ENCODE peak calls at places on chromosomes 13 and 19, in eight cellular contexts. One of them, this sample, is unnamed.

GRCh38 chr13:32984857-32985626 is 31.2 kb upstream of the KL start:
- DNase-seq in progenitor cell of endocrine pancreas: no peak
- DNase-seq in kidney epithelial cell: no peak
- DNase-seq in A673: no peak
- DNase-seq in endothelial cell: no peak
- DNase-seq in RWPE1: peak
- DNase-seq in AG04449: no peak
- DNase-seq in AG04450: peak
- DNase-seq in this sample: no peak

GRCh38 chr19:43595999-43596841 is at the start of the genes IRGQ and ZNF576:
- DNase-seq in kidney epithelial cell: peak
- DNase-seq in AG04449: peak
- DNase-seq in RWPE1: peak
- DNase-seq in endothelial cell: peak
- DNase-seq in AG04450: peak
- DNase-seq in progenitor cell of endocrine pancreas: peak
- DNase-seq in A673: peak
- DNase-seq in this sample: peak

GRCh38 chr13:101514695-101515275 is 62.3 kb downstream of the ITGBL1 start:
- DNase-seq in AG04449: no peak
- DNase-seq in kidney epithelial cell: peak
- DNase-seq in A673: peak
- DNase-seq in endothelial cell: peak
- DNase-seq in RWPE1: peak
- DNase-seq in progenitor cell of endocrine pancreas: no peak
- DNase-seq in AG04450: peak
- DNase-seq in this sample: peak

GRCh38 chr19:4149518-4150288 is 3.7 kb upstream of the CREB3L3 start:
- DNase-seq in kidney epithelial cell: no peak
- DNase-seq in endothelial cell: no peak
- DNase-seq in RWPE1: no peak
- DNase-seq in AG04450: no peak
- DNase-seq in A673: no peak
- DNase-seq in AG04449: no peak
- DNase-seq in progenitor cell of endocrine pancreas: no peak
- DNase-seq in this sample: no peak

GRCh38 chr13:52862358-52863206 is 14.1 kb upstream of the PCDH8 start:
- DNase-seq in RWPE1: peak
- DNase-seq in progenitor cell of endocrine pancreas: peak
- DNase-seq in AG04450: no peak
- DNase-seq in kidney epithelial cell: no peak
- DNase-seq in endothelial cell: peak
- DNase-seq in AG04449: no peak
- DNase-seq in A673: peak
- DNase-seq in this sample: no peak

GRCh38 chr13:106078191-106078590 is 457.3 kb downstream of the EFNB2 start:
- DNase-seq in endothelial cell: no peak
- DNase-seq in progenitor cell of endocrine pancreas: no peak
- DNase-seq in AG04449: no peak
- DNase-seq in AG04450: no peak
- DNase-seq in kidney epithelial cell: no peak
- DNase-seq in A673: no peak
- DNase-seq in RWPE1: no peak
- DNase-seq in this sample: peak

GRCh38 chr13:114062754-114063153 is 69.7 kb downstream of the RASA3 start:
- DNase-seq in AG04450: no peak
- DNase-seq in AG04449: no peak
- DNase-seq in A673: no peak
- DNase-seq in kidney epithelial cell: no peak
- DNase-seq in progenitor cell of endocrine pancreas: no peak
- DNase-seq in RWPE1: no peak
- DNase-seq in endothelial cell: no peak
- DNase-seq in this sample: no peak

GRCh38 chr19:33441277-33441699 is 67.8 kb downstream of the CEBPG start:
- DNase-seq in A673: no peak
- DNase-seq in RWPE1: no peak
- DNase-seq in progenitor cell of endocrine pancreas: no peak
- DNase-seq in AG04450: no peak
- DNase-seq in endothelial cell: no peak
- DNase-seq in kidney epithelial cell: no peak
- DNase-seq in AG04449: no peak
- DNase-seq in this sample: no peak

GRCh38 chr19:18478545-18479311 is 40.8 kb upstream of the ISYNA1 start:
- DNase-seq in AG04450: peak
- DNase-seq in endothelial cell: peak
- DNase-seq in A673: peak
- DNase-seq in kidney epithelial cell: peak
- DNase-seq in AG04449: peak
- DNase-seq in RWPE1: peak
- DNase-seq in progenitor cell of endocrine pancreas: no peak
- DNase-seq in this sample: no peak

GRCh38 chr19:16608290-16608704 is 19.7 kb downstream of the MED26 start:
- DNase-seq in A673: no peak
- DNase-seq in RWPE1: peak
- DNase-seq in progenitor cell of endocrine pancreas: no peak
- DNase-seq in AG04450: peak
- DNase-seq in AG04449: peak
- DNase-seq in endothelial cell: no peak
- DNase-seq in kidney epithelial cell: no peak
- DNase-seq in this sample: no peak

GRCh38 chr19:46115396-46116109 is 8.9 kb downstream of the IGFL3 start:
- DNase-seq in endothelial cell: no peak
- DNase-seq in AG04450: peak
- DNase-seq in RWPE1: peak
- DNase-seq in AG04449: no peak
- DNase-seq in kidney epithelial cell: peak
- DNase-seq in progenitor cell of endocrine pancreas: no peak
- DNase-seq in A673: no peak
- DNase-seq in this sample: peak

GRCh38 chr13:50236898-50237318 is 221.7 kb downstream of the KCNRG start:
- DNase-seq in progenitor cell of endocrine pancreas: no peak
- DNase-seq in AG04449: no peak
- DNase-seq in kidney epithelial cell: no peak
- DNase-seq in A673: no peak
- DNase-seq in AG04450: no peak
- DNase-seq in RWPE1: no peak
- DNase-seq in endothelial cell: no peak
- DNase-seq in this sample: no peak

GRCh38 chr13:32577032-32577431 is 9.2 kb upstream of the PDS5B start:
- DNase-seq in RWPE1: no peak
- DNase-seq in progenitor cell of endocrine pancreas: no peak
- DNase-seq in AG04449: no peak
- DNase-seq in AG04450: no peak
- DNase-seq in A673: no peak
- DNase-seq in kidney epithelial cell: no peak
- DNase-seq in endothelial cell: no peak
- DNase-seq in this sample: no peak

GRCh38 chr19:37466277-37466797 is 907 bp downstream of the ZNF569 start:
- DNase-seq in kidney epithelial cell: no peak
- DNase-seq in progenitor cell of endocrine pancreas: no peak
- DNase-seq in RWPE1: no peak
- DNase-seq in A673: no peak
- DNase-seq in AG04449: no peak
- DNase-seq in endothelial cell: no peak
- DNase-seq in AG04450: no peak
- DNase-seq in this sample: no peak

GRCh38 chr19:37466798-37467607 is at the start of gene ZNF569:
- DNase-seq in AG04449: peak
- DNase-seq in AG04450: peak
- DNase-seq in endothelial cell: peak
- DNase-seq in kidney epithelial cell: peak
- DNase-seq in A673: peak
- DNase-seq in RWPE1: peak
- DNase-seq in progenitor cell of endocrine pancreas: peak
- DNase-seq in this sample: peak

GRCh38 chr19:37470216-37470615 is 1.1 kb downstream of the ZNF570 start:
- DNase-seq in AG04449: no peak
- DNase-seq in kidney epithelial cell: no peak
- DNase-seq in progenitor cell of endocrine pancreas: no peak
- DNase-seq in A673: no peak
- DNase-seq in AG04450: no peak
- DNase-seq in endothelial cell: no peak
- DNase-seq in RWPE1: no peak
- DNase-seq in this sample: no peak

GRCh38 chr19:37467608-37468090 is 405 bp upstream of the ZNF569 start:
- DNase-seq in A673: no peak
- DNase-seq in AG04449: no peak
- DNase-seq in endothelial cell: no peak
- DNase-seq in AG04450: no peak
- DNase-seq in RWPE1: no peak
- DNase-seq in progenitor cell of endocrine pancreas: no peak
- DNase-seq in kidney epithelial cell: no peak
- DNase-seq in this sample: no peak

DNA sequence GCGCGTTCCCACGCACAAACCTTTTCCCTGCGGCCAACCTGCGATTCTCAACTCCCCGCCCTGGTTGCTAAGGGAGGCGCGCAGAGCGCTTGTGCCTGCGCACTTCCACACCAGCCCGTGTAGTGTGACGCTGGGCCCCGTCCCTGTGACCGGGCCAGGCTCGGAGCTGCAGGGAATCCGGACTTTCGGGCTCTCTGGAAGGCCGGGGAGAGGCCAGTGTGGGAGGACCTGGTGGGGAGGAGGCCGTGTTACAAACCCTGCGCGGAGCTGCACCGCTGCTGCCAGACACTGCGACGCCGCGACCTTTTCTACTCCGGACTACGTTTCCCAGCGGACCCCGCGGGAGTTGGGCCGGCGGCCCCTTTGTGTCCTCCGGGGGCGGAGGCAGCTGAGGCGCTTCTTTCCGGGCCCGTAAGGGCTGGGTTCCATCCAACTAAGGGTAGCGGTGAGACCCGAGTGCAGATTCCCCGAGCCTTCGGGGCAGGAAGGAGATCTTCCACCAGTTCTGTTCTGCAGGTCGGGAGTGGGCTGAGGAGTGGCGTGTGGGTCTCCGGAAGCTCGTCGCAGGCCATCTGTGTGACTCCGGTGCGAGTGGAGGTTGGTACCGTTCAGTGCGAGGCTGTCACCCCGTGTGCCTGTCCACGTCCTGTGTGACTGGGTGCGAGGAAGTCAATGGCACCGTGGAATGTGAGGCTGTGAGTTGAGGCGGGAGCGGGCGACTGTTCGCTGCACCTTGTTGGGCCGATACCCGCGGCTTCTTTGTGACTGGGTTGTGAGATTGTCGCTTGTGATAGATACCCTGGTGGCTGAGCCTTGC is at the start of gene ZNF570:
- DNase-seq in AG04449: no peak
- DNase-seq in RWPE1: peak
- DNase-seq in progenitor cell of endocrine pancreas: peak
- DNase-seq in kidney epithelial cell: peak
- DNase-seq in endothelial cell: peak
- DNase-seq in A673: peak
- DNase-seq in AG04450: peak
- DNase-seq in this sample: peak
- TF ChIP-seq CTCF in AG04449: no peak
- TF ChIP-seq CTCF in RWPE1: no peak
- TF ChIP-seq CTCF in progenitor cell of endocrine pancreas: no peak
- TF ChIP-seq CTCF in kidney epithelial cell: no peak
- TF ChIP-seq CTCF in endothelial cell: no peak
- TF ChIP-seq CTCF in A673: no peak
- TF ChIP-seq CTCF in AG04450: no peak
- TF ChIP-seq CTCF in this sample: no peak

DNA sequence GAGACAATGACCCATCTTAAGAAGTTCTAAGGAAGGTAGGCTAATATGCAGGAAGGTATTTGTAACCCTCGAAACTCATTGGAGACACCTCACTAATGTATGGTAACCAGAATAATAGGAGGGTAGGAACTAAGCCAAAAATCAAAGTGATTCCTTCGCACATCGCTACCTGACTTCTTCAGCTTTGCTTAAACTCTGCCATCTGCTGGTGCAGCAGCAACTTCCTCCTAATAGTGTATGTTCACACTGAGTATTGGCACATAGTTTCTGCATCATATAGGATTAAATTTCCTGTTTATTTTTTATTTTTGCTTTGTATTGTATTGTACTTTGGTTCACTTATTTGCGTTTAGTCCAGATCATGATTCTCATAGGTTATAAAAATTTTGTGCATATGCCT is 676.2 kb downstream of the GPC5 start:
- DNase-seq in progenitor cell of endocrine pancreas: no peak
- DNase-seq in AG04449: no peak
- DNase-seq in RWPE1: no peak
- DNase-seq in endothelial cell: peak
- DNase-seq in kidney epithelial cell: no peak
- DNase-seq in AG04450: no peak
- DNase-seq in A673: peak
- DNase-seq in this sample: no peak
- TF ChIP-seq CTCF in progenitor cell of endocrine pancreas: peak
- TF ChIP-seq CTCF in AG04449: no peak
- TF ChIP-seq CTCF in RWPE1: no peak
- TF ChIP-seq CTCF in endothelial cell: no peak
- TF ChIP-seq CTCF in kidney epithelial cell: peak
- TF ChIP-seq CTCF in AG04450: peak
- TF ChIP-seq CTCF in A673: peak
- TF ChIP-seq CTCF in this sample: peak

GRCh38 chr13:66367356-66367755 is 862.8 kb downstream of the PCDH9 start:
- DNase-seq in RWPE1: no peak
- DNase-seq in A673: no peak
- DNase-seq in progenitor cell of endocrine pancreas: no peak
- DNase-seq in AG04449: no peak
- DNase-seq in kidney epithelial cell: no peak
- DNase-seq in AG04450: peak
- DNase-seq in endothelial cell: no peak
- DNase-seq in this sample: no peak

GRCh38 chr13:66364346-66364745 is 865.8 kb downstream of the PCDH9 start:
- DNase-seq in progenitor cell of endocrine pancreas: no peak
- DNase-seq in kidney epithelial cell: no peak
- DNase-seq in AG04449: no peak
- DNase-seq in endothelial cell: no peak
- DNase-seq in AG04450: peak
- DNase-seq in RWPE1: no peak
- DNase-seq in A673: no peak
- DNase-seq in this sample: no peak

GRCh38 chr13:66359910-66360552 is 870.1 kb downstream of the PCDH9 start:
- DNase-seq in endothelial cell: no peak
- DNase-seq in RWPE1: no peak
- DNase-seq in progenitor cell of endocrine pancreas: no peak
- DNase-seq in AG04450: no peak
- DNase-seq in AG04449: no peak
- DNase-seq in kidney epithelial cell: no peak
- DNase-seq in A673: no peak
- DNase-seq in this sample: no peak

GRCh38 chr13:66362485-66362884 is 867.7 kb downstream of the PCDH9 start:
- DNase-seq in kidney epithelial cell: no peak
- DNase-seq in A673: no peak
- DNase-seq in endothelial cell: no peak
- DNase-seq in progenitor cell of endocrine pancreas: no peak
- DNase-seq in RWPE1: no peak
- DNase-seq in AG04450: no peak
- DNase-seq in AG04449: no peak
- DNase-seq in this sample: no peak

GRCh38 chr13:66365101-66365500 is 865.0 kb downstream of the PCDH9 start:
- DNase-seq in A673: no peak
- DNase-seq in RWPE1: no peak
- DNase-seq in AG04449: no peak
- DNase-seq in AG04450: no peak
- DNase-seq in endothelial cell: no peak
- DNase-seq in progenitor cell of endocrine pancreas: no peak
- DNase-seq in kidney epithelial cell: no peak
- DNase-seq in this sample: no peak
- TF ChIP-seq CTCF in A673: no peak
- TF ChIP-seq CTCF in RWPE1: no peak
- TF ChIP-seq CTCF in AG04449: no peak
- TF ChIP-seq CTCF in AG04450: no peak
- TF ChIP-seq CTCF in endothelial cell: no peak
- TF ChIP-seq CTCF in progenitor cell of endocrine pancreas: no peak
- TF ChIP-seq CTCF in kidney epithelial cell: no peak
- TF ChIP-seq CTCF in this sample: no peak

GRCh38 chr13:42354246-42355117 is 82.5 kb downstream of the AKAP11 start:
- DNase-seq in RWPE1: no peak
- DNase-seq in AG04450: peak
- DNase-seq in kidney epithelial cell: peak
- DNase-seq in endothelial cell: no peak
- DNase-seq in AG04449: peak
- DNase-seq in progenitor cell of endocrine pancreas: no peak
- DNase-seq in A673: peak
- DNase-seq in this sample: peak
- TF ChIP-seq CTCF in RWPE1: no peak
- TF ChIP-seq CTCF in AG04450: peak
- TF ChIP-seq CTCF in kidney epithelial cell: no peak
- TF ChIP-seq CTCF in endothelial cell: no peak
- TF ChIP-seq CTCF in AG04449: no peak
- TF ChIP-seq CTCF in progenitor cell of endocrine pancreas: no peak
- TF ChIP-seq CTCF in A673: peak
- TF ChIP-seq CTCF in this sample: peak